ENCODE peak calls at places on chromosomes 13 and 19, in five cellular contexts. J, S, M, Q and K are unnamed samples.

GRCh38 chr13:46531953-46532352 is 21.0 kb upstream of the LRCH1 start:
- DNase-seq in J (no peak), S (no peak), M (no peak), Q (no peak), K (no peak)

GRCh38 chr19:46159418-46159817 is 11.4 kb downstream of the IGFL2 start:
- DNase-seq in J (no peak), S (no peak), M (no peak), Q (no peak), K (no peak)

GRCh38 chr13:104691765-104692164 is 1625.5 kb upstream of the SLC10A2 start:
- DNase-seq in J (no peak), S (no peak), M (no peak), Q (no peak), K (no peak)

GRCh38 chr13:81745391-81745790 is 1404.5 kb upstream of the SPRY2 start:
- DNase-seq in J (no peak), S (no peak), M (no peak), Q (no peak), K (no peak)

GRCh38 chr19:43522929-43523328 is 4.1 kb downstream of the ETHE1 start:
- DNase-seq in J (no peak), S (no peak), M (no peak), Q (no peak), K (no peak)

GRCh38 chr13:49308104-49308875 is 60.6 kb downstream of the CDADC1 start:
- DNase-seq in J (no peak), S (no peak), M (no peak), Q (no peak), K (no peak)

GRCh38 chr13:95754069-95754468 is 77.1 kb downstream of the DNAJC3 start:
- DNase-seq in J (no peak), S (no peak), M (no peak), Q (no peak), K (no peak)

GRCh38 chr13:90568165-90568564 is 779.3 kb upstream of the MIR17HG start:
- DNase-seq in J (no peak), S (no peak), M (no peak), Q (no peak), K (no peak)

GRCh38 chr19:51926784-51927741 is at the start of gene ZNF613:
- DNase-seq in J (peak), S (peak), M (peak), Q (peak), K (peak)

GRCh38 chr19:33177417-33177976 is 16.6 kb upstream of the LRP3 start:
- DNase-seq in J (no peak), S (peak), M (peak), Q (peak), K (peak)

GRCh38 chr19:50607388-50607787 is 32.3 kb downstream of the SYT3 start:
- DNase-seq in J (no peak), S (no peak), M (no peak), Q (no peak), K (no peak)

GRCh38 chr19:18854982-18855381 is 23.2 kb downstream of the UPF1 start:
- DNase-seq in J (no peak), S (no peak), M (no peak), Q (no peak), K (no peak)